ENCODE peak calls at places on chromosomes 6 and 20, in six cellular contexts. Z is cardiac muscle cell, I is body of pancreas, M is A549, Q is gastrocnemius medialis, O is GM20000. R is an unnamed sample.

GRCh38 chr20:53376021-53376420 is 217.6 kb downstream of the ZNF217 start:
- DNase-seq in Z (no peak), I (no peak), M (no peak), Q (no peak), O (no peak), R (no peak)

GRCh38 chr6:169189227-169189626 is 64.4 kb downstream of the THBS2 start:
- DNase-seq in Z (no peak), I (no peak), M (no peak), Q (no peak), O (no peak), R (no peak)

GRCh38 chr6:5718231-5718947 is 288.3 kb downstream of the NRN1 start:
- DNase-seq in Z (no peak), I (no peak), M (no peak), Q (no peak), O (no peak), R (no peak)

GRCh38 chr20:8796088-8796665 is 272.7 kb upstream of the PLCB4 start:
- DNase-seq in Z (peak), I (no peak), M (no peak), Q (no peak), O (no peak), R (no peak)

GRCh38 chr6:153960741-153961140 is 78.3 kb upstream of the OPRM1 start:
- DNase-seq in Z (no peak), I (no peak), M (no peak), Q (no peak), O (no peak), R (no peak)

GRCh38 chr6:166743925-166744653 is 117.0 kb upstream of the RPS6KA2 start:
- DNase-seq in Z (no peak), I (no peak), M (no peak), Q (no peak), O (no peak), R (no peak)

GRCh38 chr6:155530219-155530834 is 74.7 kb upstream of the NOX3 start:
- DNase-seq in Z (peak), I (no peak), M (peak), Q (peak), O (peak), R (peak)

GRCh38 chr6:51928320-51928719 is 159.1 kb downstream of the PKHD1 start:
- DNase-seq in Z (no peak), I (no peak), M (no peak), Q (no peak), O (peak), R (peak)

GRCh38 chr20:53390780-53391179 is 202.9 kb downstream of the ZNF217 start:
- DNase-seq in Z (no peak), I (no peak), M (no peak), Q (no peak), O (no peak), R (no peak)

GRCh38 chr6:170053966-170054661 is 236.8 kb downstream of the DLL1 start:
- DNase-seq in Z (no peak), I (peak), M (no peak), Q (no peak), O (no peak), R (no peak)

GRCh38 chr20:44431502-44432234 is 44.0 kb upstream of the TTPAL start:
- DNase-seq in Z (peak), I (no peak), M (no peak), Q (no peak), O (no peak), R (no peak)

GRCh38 chr6:10613077-10613476 is 81.3 kb downstream of the C6orf52 start:
- DNase-seq in Z (no peak), I (no peak), M (peak), Q (no peak), O (no peak), R (no peak)

GRCh38 chr20:4151991-4152695 is 136.8 kb upstream of the RNF24 start:
- DNase-seq in Z (peak), I (no peak), M (no peak), Q (no peak), O (peak), R (no peak)

GRCh38 chr20:39645130-39645529 is 683.0 kb downstream of the DHX35 start:
- DNase-seq in Z (no peak), I (no peak), M (no peak), Q (no peak), O (no peak), R (no peak)

GRCh38 chr20:4546342-4546741 is 175.4 kb upstream of the PRND start:
- DNase-seq in Z (no peak), I (no peak), M (no peak), Q (no peak), O (no peak), R (no peak)

GRCh38 chr20:53800883-53801604 is 207.4 kb upstream of the ZNF217 start:
- DNase-seq in Z (peak), I (no peak), M (peak), Q (no peak), O (no peak), R (no peak)

GRCh38 chr6:165662041-165662491 is 975 bp downstream of the PDE10A start:
- DNase-seq in Z (peak), I (no peak), M (peak), Q (no peak), O (peak), R (no peak)

GRCh38 chr20:4026093-4026601 is 10.8 kb upstream of the RNF24 start:
- DNase-seq in Z (peak), I (no peak), M (no peak), Q (no peak), O (no peak), R (no peak)

GRCh38 chr6:15297895-15298590 is 52.2 kb downstream of the JARID2 start:
- DNase-seq in Z (peak), I (no peak), M (no peak), Q (no peak), O (no peak), R (no peak)

GRCh38 chr6:45667265-45667664 is 289.5 kb upstream of the SUPT3H start:
- DNase-seq in Z (no peak), I (no peak), M (no peak), Q (no peak), O (no peak), R (no peak)

GRCh38 chr6:169865346-169866139 is 114.1 kb downstream of the ERMARD start:
- DNase-seq in Z (no peak), I (no peak), M (no peak), Q (no peak), O (no peak), R (no peak)

GRCh38 chr20:32052090-32052791 is at the start of gene HCK:
- DNase-seq in Z (no peak), I (no peak), M (no peak), Q (no peak), O (peak), R (peak)

GRCh38 chr6:122722746-122723145 is 56.8 kb upstream of the FABP7 start:
- DNase-seq in Z (no peak), I (no peak), M (no peak), Q (no peak), O (no peak), R (no peak)

GRCh38 chr6:111784423-111784822 is 88.8 kb downstream of the FYN start:
- DNase-seq in Z (peak), I (no peak), M (no peak), Q (no peak), O (no peak), R (no peak)

GRCh38 chr6:19842030-19842429 is 4.9 kb downstream of the ID4 start:
- DNase-seq in Z (no peak), I (no peak), M (no peak), Q (no peak), O (no peak), R (no peak)

GRCh38 chr6:15763827-15764226 is 101.0 kb upstream of the DTNBP1 start:
- DNase-seq in Z (peak), I (peak), M (peak), Q (no peak), O (no peak), R (no peak)

GRCh38 chr20:35237486-35237885 is 11.0 kb downstream of the MMP24 start:
- DNase-seq in Z (no peak), I (no peak), M (no peak), Q (no peak), O (no peak), R (no peak)

GRCh38 chr20:3796477-3797225 is 541 bp downstream of the CDC25B start:
- DNase-seq in Z (no peak), I (no peak), M (no peak), Q (no peak), O (no peak), R (no peak)

GRCh38 chr6:84581494-84582259 is 182.7 kb downstream of the TBX18 start:
- DNase-seq in Z (peak), I (no peak), M (no peak), Q (no peak), O (no peak), R (no peak)

GRCh38 chr6:89145461-89145961 is 344 bp upstream of the PM20D2 start:
- DNase-seq in Z (peak), I (no peak), M (peak), Q (no peak), O (peak), R (peak)

GRCh38 chr6:136969930-136970329 is 47.8 kb downstream of the SLC35D3 start:
- DNase-seq in Z (no peak), I (no peak), M (no peak), Q (no peak), O (no peak), R (no peak)

GRCh38 chr6:131745476-131745875 is 34.7 kb upstream of the CTAGE9 start:
- DNase-seq in Z (no peak), I (no peak), M (no peak), Q (no peak), O (no peak), R (no peak)

GRCh38 chr6:23174781-23175361 is 605.5 kb downstream of the HDGFL1 start:
- DNase-seq in Z (peak), I (no peak), M (peak), Q (no peak), O (no peak), R (no peak)

GRCh38 chr20:38538789-38539188 is 42.2 kb upstream of the ADIG start:
- DNase-seq in Z (no peak), I (no peak), M (no peak), Q (no peak), O (no peak), R (no peak)

GRCh38 chr20:21175433-21175832 is 49.6 kb downstream of the KIZ start:
- DNase-seq in Z (no peak), I (no peak), M (no peak), Q (no peak), O (no peak), R (no peak)

GRCh38 chr6:7976485-7977010 is 66.0 kb upstream of the TXNDC5 start:
- DNase-seq in Z (no peak), I (no peak), M (no peak), Q (no peak), O (no peak), R (no peak)

GRCh38 chr6:170173416-170173990 is 117.4 kb downstream of the DLL1 start:
- DNase-seq in Z (no peak), I (no peak), M (no peak), Q (no peak), O (no peak), R (no peak)

GRCh38 chr6:102907181-102907580 is 1513.7 kb downstream of the GRIK2 start:
- DNase-seq in Z (no peak), I (no peak), M (peak), Q (no peak), O (no peak), R (no peak)

GRCh38 chr20:53901064-53901463 is 169.3 kb downstream of the BCAS1 start:
- DNase-seq in Z (peak), I (no peak), M (peak), Q (no peak), O (no peak), R (no peak)

GRCh38 chr6:156988276-156989158 is 211.3 kb downstream of the ARID1B start:
- DNase-seq in Z (peak), I (no peak), M (no peak), Q (no peak), O (peak), R (peak)

DNA sequence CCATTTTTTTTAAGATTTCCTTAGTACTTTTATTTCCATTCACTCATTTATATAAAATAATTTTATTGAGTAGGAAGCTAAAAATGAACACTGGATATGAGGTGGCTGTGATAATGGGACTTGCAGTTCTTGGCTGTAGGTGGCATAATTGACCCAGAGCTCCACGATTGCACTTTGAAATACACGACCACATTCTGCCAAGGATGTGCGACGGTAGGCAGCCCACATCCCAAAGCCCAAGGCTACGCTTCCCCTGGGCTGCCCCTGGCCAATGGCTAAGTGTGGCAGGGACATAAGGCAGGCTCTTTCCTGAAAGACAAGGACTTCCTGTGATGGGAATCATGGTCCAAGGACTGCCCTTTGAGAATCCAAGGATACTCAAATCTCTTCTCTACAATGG is 43.7 kb upstream of the ADTRP start:
- DNase-seq in Z (no peak), I (no peak), M (no peak), Q (no peak), O (no peak), R (no peak)
- TF ChIP-seq CTCF in Z (no peak), I (peak), M (no peak), Q (no peak), O (no peak), R (no peak)

GRCh38 chr6:133241901-133242760 is 974 bp downstream of the EYA4 start:
- DNase-seq in Z (peak), I (peak), M (peak), Q (peak), O (no peak), R (peak)
- TF ChIP-seq CTCF in Z (no peak), I (no peak), M (no peak), Q (no peak), O (no peak), R (no peak)

DNA sequence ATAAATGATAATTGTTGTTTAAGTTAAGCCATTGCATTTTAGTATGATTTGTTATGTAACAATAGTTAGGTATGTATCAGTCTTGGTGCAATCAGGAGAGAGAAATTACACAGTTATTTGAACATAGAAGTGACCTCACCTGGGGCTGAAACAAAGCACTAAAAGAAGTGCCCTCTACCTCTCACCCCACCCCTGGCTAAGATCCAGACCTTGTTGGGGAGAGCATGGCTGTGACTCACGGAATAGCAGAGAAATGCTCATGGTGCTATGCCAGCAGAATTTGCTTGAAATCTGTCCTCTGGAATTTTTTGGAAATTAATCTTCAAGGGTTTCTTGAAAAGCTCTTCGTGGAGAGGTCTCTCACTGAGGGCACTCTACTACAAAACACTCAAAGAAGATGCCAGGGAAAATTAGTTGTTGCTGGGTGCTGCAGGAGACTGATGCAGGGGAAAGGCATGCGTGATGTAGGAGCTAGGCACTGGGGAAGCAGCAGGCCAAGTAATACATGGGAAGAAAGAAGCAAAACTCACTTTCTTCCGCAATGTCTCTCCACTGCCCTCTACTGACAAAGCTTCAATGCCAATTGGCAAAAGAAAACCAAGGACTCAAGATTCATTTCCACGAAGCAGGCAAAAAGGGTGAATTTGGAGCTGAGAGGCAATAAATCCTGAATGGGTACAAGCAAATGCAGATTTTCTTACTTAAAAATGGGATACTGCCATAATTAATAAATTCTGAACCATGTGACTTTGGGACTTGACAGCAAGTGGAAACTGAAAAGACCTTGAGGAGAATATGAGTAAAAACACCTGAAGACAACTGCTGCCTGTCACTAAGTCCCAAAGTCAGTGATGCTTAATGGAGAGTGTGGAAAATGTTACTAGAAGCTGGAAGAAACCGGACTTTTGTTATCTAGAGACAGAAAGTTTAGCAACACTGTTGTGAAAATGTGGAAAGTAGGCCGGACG is 136.3 kb upstream of the ZNF184 start:
- DNase-seq in Z (peak), I (peak), M (peak), Q (no peak), O (no peak), R (peak)
- TF ChIP-seq CTCF in Z (peak), I (peak), M (peak), Q (no peak), O (peak), R (peak)

GRCh38 chr6:79234150-79235022 is at the start of gene HMGN3:
- DNase-seq in Z (peak), I (peak), M (peak), Q (peak), O (peak), R (peak)

GRCh38 chr6:79233611-79234149 is 802 bp downstream of the HMGN3 start:
- DNase-seq in Z (peak), I (peak), M (peak), Q (peak), O (peak), R (peak)

GRCh38 chr6:79231101-79231500 is 3.4 kb downstream of the HMGN3 start:
- DNase-seq in Z (peak), I (no peak), M (no peak), Q (no peak), O (no peak), R (no peak)

GRCh38 chr6:79230149-79230548 is 4.3 kb downstream of the HMGN3 start:
- DNase-seq in Z (peak), I (no peak), M (no peak), Q (no peak), O (no peak), R (no peak)

GRCh38 chr6:79232696-79233462 is 1.6 kb downstream of the HMGN3 start:
- DNase-seq in Z (no peak), I (no peak), M (no peak), Q (no peak), O (no peak), R (no peak)
- TF ChIP-seq CTCF in Z (no peak), I (no peak), M (no peak), Q (no peak), O (no peak), R (no peak)

GRCh38 chr20:60085551-60086132 is 127.4 kb downstream of the CDH26 start:
- DNase-seq in Z (no peak), I (no peak), M (no peak), Q (no peak), O (no peak), R (no peak)
- TF ChIP-seq CTCF in Z (no peak), I (no peak), M (no peak), Q (no peak), O (no peak), R (no peak)

GRCh38 chr6:138383776-138384175 is 6.1 kb downstream of the SMIM28 start:
- DNase-seq in Z (no peak), I (no peak), M (no peak), Q (no peak), O (no peak), R (no peak)
- TF ChIP-seq CTCF in Z (no peak), I (no peak), M (no peak), Q (no peak), O (no peak), R (no peak)

GRCh38 chr20:25177890-25178321 is 17.6 kb upstream of the ENTPD6 start:
- DNase-seq in Z (peak), I (peak), M (no peak), Q (no peak), O (no peak), R (no peak)

GRCh38 chr20:25173886-25174308 is 21.6 kb upstream of the ENTPD6 start:
- DNase-seq in Z (no peak), I (no peak), M (no peak), Q (no peak), O (no peak), R (no peak)

GRCh38 chr20:25176184-25176583 is 19.3 kb upstream of the ENTPD6 start:
- DNase-seq in Z (no peak), I (no peak), M (no peak), Q (no peak), O (no peak), R (no peak)

GRCh38 chr20:25178563-25179438 is 16.7 kb upstream of the ENTPD6 start:
- DNase-seq in Z (peak), I (no peak), M (peak), Q (peak), O (peak), R (peak)

DNA sequence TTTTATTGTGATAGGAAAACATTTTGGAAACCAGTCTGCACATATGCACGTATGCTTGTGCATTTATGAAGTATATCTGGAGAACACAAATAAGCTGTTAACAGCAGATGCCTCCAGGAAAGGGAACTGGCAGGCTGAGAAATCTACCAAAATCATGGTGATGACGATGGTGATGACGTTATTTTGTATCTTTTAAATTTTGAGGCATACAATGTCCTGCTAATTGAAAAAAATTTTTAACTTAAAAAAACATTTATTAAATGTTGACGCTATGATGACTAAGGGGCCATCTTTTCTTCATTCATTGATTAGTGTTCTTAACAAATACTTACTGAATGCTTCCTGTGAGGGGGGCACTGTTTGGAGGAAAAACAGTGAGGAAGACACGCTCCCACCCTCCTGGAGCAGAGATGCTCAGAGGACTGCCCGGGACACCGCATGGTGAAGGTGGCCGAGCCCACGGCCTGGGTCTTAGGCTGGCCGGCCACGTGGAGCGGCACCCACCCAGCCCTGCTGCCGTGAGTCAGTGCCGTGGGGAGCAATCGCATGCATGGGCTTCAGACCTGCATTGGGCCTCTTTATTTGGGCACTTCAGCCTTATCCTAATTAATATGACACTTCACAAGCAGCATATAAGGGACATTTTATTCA is 15.9 kb upstream of the ENTPD6 start:
- DNase-seq in Z (no peak), I (no peak), M (no peak), Q (no peak), O (no peak), R (no peak)
- TF ChIP-seq CTCF in Z (no peak), I (no peak), M (peak), Q (no peak), O (no peak), R (no peak)

R was measured in GM10248.